ENCODE peak calls at places on chromosomes 2 and 18, in five cellular contexts. X, Q, D, I and G are unnamed samples.

GRCh38 chr2:178674122-178674521 is 133.1 kb downstream of the TTN start:
- DNase-seq in Q (no peak), X (peak), D (no peak), I (no peak), G (no peak)

GRCh38 chr2:18498531-18498930 is 61.9 kb downstream of the RDH14 start:
- DNase-seq in I (no peak), Q (no peak), D (no peak), X (no peak), G (no peak)

GRCh38 chr2:8540552-8541055 is 141.3 kb upstream of the ID2 start:
- DNase-seq in D (no peak), Q (no peak), X (no peak), I (peak), G (peak)

GRCh38 chr18:38174594-38174993 is 609.0 kb upstream of the CELF4 start:
- DNase-seq in D (no peak), X (no peak), I (no peak), Q (no peak), G (no peak)

GRCh38 chr18:48749768-48750167 is 201.0 kb downstream of the SMAD7 start:
- DNase-seq in I (no peak), D (peak), Q (no peak), X (no peak), G (peak)

GRCh38 chr18:76414936-76415621 is 80.0 kb downstream of the ZNF516 start:
- DNase-seq in Q (no peak), D (no peak), I (no peak), X (no peak), G (no peak)

GRCh38 chr18:76988015-76988826 is 144.4 kb downstream of the MBP start:
- DNase-seq in D (no peak), I (peak), X (no peak), Q (no peak), G (no peak)

GRCh38 chr2:177602611-177603164 is 210.1 kb downstream of the AGPS start:
- DNase-seq in D (no peak), Q (no peak), I (no peak), X (no peak), G (no peak)

GRCh38 chr18:3051718-3052410 is 38.9 kb upstream of the LPIN2 start:
- DNase-seq in I (no peak), X (peak), Q (no peak), D (no peak), G (no peak)
- TF ChIP-seq POLR2A in I (no peak), X (no peak), Q (no peak), D (no peak), G (no peak)

DNA sequence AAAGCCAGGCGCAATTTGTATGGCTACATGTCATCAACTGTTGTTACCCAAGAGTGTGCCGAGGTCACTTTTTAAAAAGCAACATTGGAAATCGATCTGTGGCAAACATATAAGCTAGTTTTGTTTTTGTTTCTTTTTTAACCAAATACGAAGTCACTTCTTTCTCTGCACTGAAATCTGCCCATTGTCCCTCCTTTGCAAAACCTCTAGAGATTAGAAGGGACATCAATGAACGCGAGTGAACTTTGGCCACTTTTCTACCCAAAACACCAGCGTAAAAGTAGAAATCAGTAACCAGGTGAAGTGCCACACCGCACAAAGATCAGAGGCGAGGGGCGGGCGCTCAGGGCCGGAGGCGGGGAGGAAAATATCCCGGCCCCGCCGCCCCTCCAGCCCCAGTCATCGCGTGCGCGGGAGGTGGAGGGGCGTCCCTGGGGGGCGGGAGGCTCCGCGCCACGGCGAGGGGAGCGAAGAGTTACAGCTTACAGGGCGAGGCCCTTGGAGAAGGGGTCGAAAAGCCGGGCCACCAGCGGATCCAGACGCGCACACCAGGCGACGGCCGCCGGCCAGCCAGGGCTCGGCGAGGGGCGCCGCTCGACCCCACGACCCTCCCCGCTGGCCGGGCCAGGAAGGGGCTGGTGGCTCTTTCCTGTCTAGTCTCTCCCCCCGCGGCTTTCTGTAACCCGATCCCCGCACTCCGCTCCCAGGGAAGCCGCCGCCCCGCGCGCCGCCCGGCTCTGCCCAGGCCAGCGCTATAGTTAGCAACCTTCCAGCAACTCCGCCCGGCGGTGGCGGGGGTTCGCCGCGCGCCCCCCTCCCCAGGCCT is 993 bp downstream of the RBMS1 start:
- DNase-seq in I (peak), D (peak), X (peak), Q (no peak), G (peak)
- TF ChIP-seq POLR2A in I (no peak), D (no peak), X (peak), Q (no peak), G (no peak)

GRCh38 chr2:215850380-215850779 is 163.0 kb downstream of the MREG start:
- DNase-seq in X (no peak), Q (no peak), D (no peak), I (no peak), G (no peak)

GRCh38 chr2:215849771-215850170 is 163.6 kb downstream of the MREG start:
- DNase-seq in Q (no peak), D (no peak), I (no peak), X (no peak), G (no peak)

GRCh38 chr2:215848146-215848545 is 165.2 kb downstream of the MREG start:
- DNase-seq in D (no peak), I (no peak), X (no peak), Q (no peak), G (no peak)

GRCh38 chr2:215848679-215849078 is 164.7 kb downstream of the MREG start:
- DNase-seq in Q (no peak), X (no peak), I (no peak), D (no peak), G (no peak)

GRCh38 chr2:215851091-215851490 is 162.3 kb downstream of the MREG start:
- DNase-seq in I (no peak), Q (no peak), D (no peak), X (no peak), G (no peak)
- TF ChIP-seq POLR2A in I (no peak), Q (no peak), D (no peak), X (no peak), G (no peak)

GRCh38 chr2:230953843-230954242 is 28.8 kb upstream of the GPR55 start:
- DNase-seq in I (no peak), D (no peak), Q (no peak), X (no peak), G (no peak)
- TF ChIP-seq POLR2A in I (no peak), D (no peak), Q (no peak), X (no peak), G (no peak)

GRCh38 chr2:216057688-216058193 is 23.9 kb downstream of the PECR start:
- DNase-seq in X (peak), Q (no peak), D (no peak), I (peak), G (no peak)
- TF ChIP-seq POLR2A in X (no peak), Q (no peak), D (no peak), I (peak), G (no peak)

GRCh38 chr2:23041443-23041842 is 343.5 kb upstream of the KLHL29 start:
- DNase-seq in X (no peak), Q (no peak), D (no peak), I (no peak), G (no peak)

GRCh38 chr2:23042176-23042909 is 342.6 kb upstream of the KLHL29 start:
- DNase-seq in Q (no peak), D (no peak), I (no peak), X (no peak), G (no peak)

GRCh38 chr2:23036683-23037082 is 348.3 kb upstream of the KLHL29 start:
- DNase-seq in D (no peak), Q (no peak), I (no peak), X (no peak), G (no peak)

DNA sequence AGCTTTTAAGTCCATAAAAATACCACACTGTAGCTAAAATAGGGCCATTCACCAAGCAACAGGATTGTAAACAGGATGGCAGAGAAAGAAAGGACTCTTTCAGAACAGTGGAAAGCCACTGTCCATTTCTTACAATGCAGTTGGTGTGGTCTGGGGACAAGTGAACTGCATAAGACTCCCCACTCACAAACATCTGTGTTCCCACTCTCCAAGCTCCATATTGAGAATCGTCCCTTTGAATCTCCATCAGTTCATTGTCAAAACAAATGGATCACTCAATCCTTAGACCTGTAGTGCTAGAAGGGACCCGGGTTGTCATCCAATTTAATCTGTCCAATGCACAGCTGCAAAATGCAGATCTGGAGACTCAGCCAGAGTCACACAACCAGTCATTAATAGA is 347.4 kb upstream of the KLHL29 start:
- DNase-seq in Q (no peak), D (no peak), X (no peak), I (no peak), G (no peak)
- TF ChIP-seq POLR2A in Q (no peak), D (no peak), X (no peak), I (no peak), G (no peak)

GRCh38 chr2:201139836-201140599 is 24.1 kb downstream of the CFLAR start:
- DNase-seq in X (no peak), D (no peak), I (no peak), Q (no peak), G (no peak)
- TF ChIP-seq POLR2A in X (no peak), D (no peak), I (no peak), Q (no peak), G (no peak)